ENCODE peak calls at places on chromosomes 2 and 18, in four cellular contexts. One of them, this sample, is unnamed.

GRCh38 chr2:10297950-10298349 is 4.8 kb upstream of the HPCAL1 start:
- DNase-seq in MCF 10A: peak; percentile 93
- DNase-seq in CD8-positive, alpha-beta memory T cell: peak; percentile 27
- DNase-seq in stimulated activated CD4-positive, alpha-beta T cell treated with anti-CD3 and anti-CD28 coated beads, TNF-alpha, amount 100 ng/mL, for 48 hours: no peak
- DNase-seq in this sample: peak; percentile 81

GRCh38 chr2:229169751-229170150 is 101.3 kb downstream of the PID1 start:
- DNase-seq in MCF 10A: no peak
- DNase-seq in CD8-positive, alpha-beta memory T cell: no peak
- DNase-seq in stimulated activated CD4-positive, alpha-beta T cell treated with anti-CD3 and anti-CD28 coated beads, TNF-alpha, amount 100 ng/mL, for 48 hours: no peak
- DNase-seq in this sample: no peak

GRCh38 chr2:228624708-228625107 is 443.2 kb upstream of the SPHKAP start:
- DNase-seq in MCF 10A: no peak
- DNase-seq in CD8-positive, alpha-beta memory T cell: no peak
- DNase-seq in stimulated activated CD4-positive, alpha-beta T cell treated with anti-CD3 and anti-CD28 coated beads, TNF-alpha, amount 100 ng/mL, for 48 hours: no peak
- DNase-seq in this sample: no peak

GRCh38 chr2:37367310-37367709 is 22.9 kb downstream of the QPCT start:
- DNase-seq in MCF 10A: no peak
- DNase-seq in CD8-positive, alpha-beta memory T cell: no peak
- DNase-seq in stimulated activated CD4-positive, alpha-beta T cell treated with anti-CD3 and anti-CD28 coated beads, TNF-alpha, amount 100 ng/mL, for 48 hours: no peak
- DNase-seq in this sample: no peak

GRCh38 chr18:48959921-48960920 is 9.5 kb upstream of the SMAD7 start:
- DNase-seq in MCF 10A: peak; percentile 44
- DNase-seq in CD8-positive, alpha-beta memory T cell: no peak
- DNase-seq in stimulated activated CD4-positive, alpha-beta T cell treated with anti-CD3 and anti-CD28 coated beads, TNF-alpha, amount 100 ng/mL, for 48 hours: no peak
- DNase-seq in this sample: no peak

GRCh38 chr2:146894514-146894913 is 950.3 kb upstream of the ACVR2A start:
- DNase-seq in MCF 10A: no peak
- DNase-seq in CD8-positive, alpha-beta memory T cell: no peak
- DNase-seq in stimulated activated CD4-positive, alpha-beta T cell treated with anti-CD3 and anti-CD28 coated beads, TNF-alpha, amount 100 ng/mL, for 48 hours: no peak
- DNase-seq in this sample: no peak

GRCh38 chr2:72917138-72917874 is at the start of gene EMX1:
- DNase-seq in MCF 10A: peak; percentile 66
- DNase-seq in CD8-positive, alpha-beta memory T cell: peak; percentile 49
- DNase-seq in stimulated activated CD4-positive, alpha-beta T cell treated with anti-CD3 and anti-CD28 coated beads, TNF-alpha, amount 100 ng/mL, for 48 hours: peak; percentile 29
- DNase-seq in this sample: no peak

GRCh38 chr2:173021939-173022371 is 53.7 kb upstream of the MAP3K20 start:
- DNase-seq in MCF 10A: peak; percentile 74
- DNase-seq in CD8-positive, alpha-beta memory T cell: no peak
- DNase-seq in stimulated activated CD4-positive, alpha-beta T cell treated with anti-CD3 and anti-CD28 coated beads, TNF-alpha, amount 100 ng/mL, for 48 hours: no peak
- DNase-seq in this sample: no peak

GRCh38 chr2:211373203-211373602 is 816.8 kb downstream of the CPS1 start:
- DNase-seq in MCF 10A: no peak
- DNase-seq in CD8-positive, alpha-beta memory T cell: no peak
- DNase-seq in stimulated activated CD4-positive, alpha-beta T cell treated with anti-CD3 and anti-CD28 coated beads, TNF-alpha, amount 100 ng/mL, for 48 hours: no peak
- DNase-seq in this sample: no peak

GRCh38 chr2:195477248-195477995 is 179.6 kb upstream of the SLC39A10 start:
- DNase-seq in MCF 10A: peak; percentile 14
- DNase-seq in CD8-positive, alpha-beta memory T cell: no peak
- DNase-seq in stimulated activated CD4-positive, alpha-beta T cell treated with anti-CD3 and anti-CD28 coated beads, TNF-alpha, amount 100 ng/mL, for 48 hours: no peak
- DNase-seq in this sample: peak; percentile 71

This sample was measured in GM04503.